ENCODE peak calls at places on chromosomes 12 and 14, in seven cellular contexts. One of them, this sample, is unnamed.
A peak's percentile ranks its signal among the peaks of the same experiment; 100 is the strongest.

GRCh38 chr14:78709795-78710569 is 539.8 kb downstream of the NRXN3 start:
- DNase-seq in PC-3: no peak
- DNase-seq in gastrocnemius medialis: no peak
- DNase-seq in NCI-H748 treated with DMSO at 0.1 percent for 48 hours: no peak
- DNase-seq in endothelial cell: no peak
- DNase-seq in GM12878: no peak
- DNase-seq in left ventricle myocardium inferior: no peak
- DNase-seq in this sample: no peak

GRCh38 chr14:37035401-37035800 is 137.0 kb downstream of the SLC25A21 start:
- DNase-seq in PC-3: no peak
- DNase-seq in gastrocnemius medialis: no peak
- DNase-seq in NCI-H748 treated with DMSO at 0.1 percent for 48 hours: no peak
- DNase-seq in endothelial cell: no peak
- DNase-seq in GM12878: no peak
- DNase-seq in left ventricle myocardium inferior: no peak
- DNase-seq in this sample: no peak

GRCh38 chr14:101192661-101193000 is 289.1 kb upstream of the RTL1 start:
- DNase-seq in PC-3: no peak
- DNase-seq in gastrocnemius medialis: no peak
- DNase-seq in NCI-H748 treated with DMSO at 0.1 percent for 48 hours: no peak
- DNase-seq in endothelial cell: no peak
- DNase-seq in GM12878: no peak
- DNase-seq in left ventricle myocardium inferior: no peak
- DNase-seq in this sample: peak; percentile 30

GRCh38 chr14:69358233-69358963 is 39.7 kb downstream of the ERH start:
- DNase-seq in PC-3: no peak
- DNase-seq in gastrocnemius medialis: no peak
- DNase-seq in NCI-H748 treated with DMSO at 0.1 percent for 48 hours: no peak
- DNase-seq in endothelial cell: no peak
- DNase-seq in GM12878: no peak
- DNase-seq in left ventricle myocardium inferior: no peak
- DNase-seq in this sample: no peak

GRCh38 chr14:29321646-29322045 is 555.1 kb downstream of the FOXG1 start:
- DNase-seq in PC-3: no peak
- DNase-seq in gastrocnemius medialis: no peak
- DNase-seq in NCI-H748 treated with DMSO at 0.1 percent for 48 hours: no peak
- DNase-seq in endothelial cell: no peak
- DNase-seq in GM12878: no peak
- DNase-seq in left ventricle myocardium inferior: no peak
- DNase-seq in this sample: no peak

GRCh38 chr12:15839682-15840081 is 42.5 kb upstream of the STRAP start:
- DNase-seq in PC-3: no peak
- DNase-seq in gastrocnemius medialis: no peak
- DNase-seq in NCI-H748 treated with DMSO at 0.1 percent for 48 hours: no peak
- DNase-seq in endothelial cell: no peak
- DNase-seq in GM12878: no peak
- DNase-seq in left ventricle myocardium inferior: no peak
- DNase-seq in this sample: no peak

GRCh38 chr12:68743416-68743815 is 2.6 kb upstream of the SLC35E3 start:
- DNase-seq in PC-3: no peak
- DNase-seq in gastrocnemius medialis: no peak
- DNase-seq in NCI-H748 treated with DMSO at 0.1 percent for 48 hours: no peak
- DNase-seq in endothelial cell: no peak
- DNase-seq in GM12878: no peak
- DNase-seq in left ventricle myocardium inferior: no peak
- DNase-seq in this sample: no peak

GRCh38 chr14:85731198-85731597 is 201.3 kb downstream of the FLRT2 start:
- DNase-seq in PC-3: no peak
- DNase-seq in gastrocnemius medialis: no peak
- DNase-seq in NCI-H748 treated with DMSO at 0.1 percent for 48 hours: no peak
- DNase-seq in endothelial cell: no peak
- DNase-seq in GM12878: no peak
- DNase-seq in left ventricle myocardium inferior: peak; percentile 35
- DNase-seq in this sample: no peak

GRCh38 chr12:89245090-89245489 is 107.2 kb downstream of the DUSP6 start:
- DNase-seq in PC-3: no peak
- DNase-seq in gastrocnemius medialis: no peak
- DNase-seq in NCI-H748 treated with DMSO at 0.1 percent for 48 hours: no peak
- DNase-seq in endothelial cell: no peak
- DNase-seq in GM12878: no peak
- DNase-seq in left ventricle myocardium inferior: no peak
- DNase-seq in this sample: no peak

GRCh38 chr14:59268011-59268410 is 79.5 kb downstream of the DAAM1 start:
- DNase-seq in PC-3: peak; percentile 99
- DNase-seq in gastrocnemius medialis: no peak
- DNase-seq in NCI-H748 treated with DMSO at 0.1 percent for 48 hours: no peak
- DNase-seq in endothelial cell: no peak
- DNase-seq in GM12878: no peak
- DNase-seq in left ventricle myocardium inferior: no peak
- DNase-seq in this sample: no peak

GRCh38 chr14:96781371-96781770 is 15.8 kb upstream of the VRK1 start:
- DNase-seq in PC-3: no peak
- DNase-seq in gastrocnemius medialis: no peak
- DNase-seq in NCI-H748 treated with DMSO at 0.1 percent for 48 hours: no peak
- DNase-seq in endothelial cell: no peak
- DNase-seq in GM12878: no peak
- DNase-seq in left ventricle myocardium inferior: no peak
- DNase-seq in this sample: no peak

GRCh38 chr12:87795555-87795954 is 233.6 kb downstream of the C12orf50 start:
- DNase-seq in PC-3: no peak
- DNase-seq in gastrocnemius medialis: no peak
- DNase-seq in NCI-H748 treated with DMSO at 0.1 percent for 48 hours: no peak
- DNase-seq in endothelial cell: no peak
- DNase-seq in GM12878: no peak
- DNase-seq in left ventricle myocardium inferior: no peak
- DNase-seq in this sample: no peak

GRCh38 chr14:105491366-105492006 is 440 bp downstream of the TEDC1 start:
- DNase-seq in PC-3: peak; percentile 77
- DNase-seq in gastrocnemius medialis: peak; percentile 31
- DNase-seq in NCI-H748 treated with DMSO at 0.1 percent for 48 hours: peak; percentile 54
- DNase-seq in endothelial cell: peak; percentile 79
- DNase-seq in GM12878: peak; percentile 58
- DNase-seq in left ventricle myocardium inferior: peak; percentile 67
- DNase-seq in this sample: peak; percentile 91

GRCh38 chr14:96423446-96424103 is 31.6 kb downstream of the AK7 start:
- DNase-seq in PC-3: no peak
- DNase-seq in gastrocnemius medialis: no peak
- DNase-seq in NCI-H748 treated with DMSO at 0.1 percent for 48 hours: no peak
- DNase-seq in endothelial cell: no peak
- DNase-seq in GM12878: no peak
- DNase-seq in left ventricle myocardium inferior: no peak
- DNase-seq in this sample: no peak

GRCh38 chr12:96486751-96487150 is 2.6 kb upstream of the CFAP54 start:
- DNase-seq in PC-3: no peak
- DNase-seq in gastrocnemius medialis: no peak
- DNase-seq in NCI-H748 treated with DMSO at 0.1 percent for 48 hours: no peak
- DNase-seq in endothelial cell: no peak
- DNase-seq in GM12878: no peak
- DNase-seq in left ventricle myocardium inferior: no peak
- DNase-seq in this sample: no peak

GRCh38 chr12:93996321-93996720 is 152.1 kb upstream of the PLXNC1 start:
- DNase-seq in PC-3: no peak
- DNase-seq in gastrocnemius medialis: no peak
- DNase-seq in NCI-H748 treated with DMSO at 0.1 percent for 48 hours: no peak
- DNase-seq in endothelial cell: no peak
- DNase-seq in GM12878: no peak
- DNase-seq in left ventricle myocardium inferior: no peak
- DNase-seq in this sample: no peak

GRCh38 chr14:68199465-68200145 is 380.0 kb downstream of the RAD51B start:
- DNase-seq in PC-3: no peak
- DNase-seq in gastrocnemius medialis: no peak
- DNase-seq in NCI-H748 treated with DMSO at 0.1 percent for 48 hours: peak; percentile 13
- DNase-seq in endothelial cell: peak; percentile 8
- DNase-seq in GM12878: no peak
- DNase-seq in left ventricle myocardium inferior: peak; percentile 18
- DNase-seq in this sample: peak; percentile 17

GRCh38 chr12:130880411-130880885 is 8.6 kb downstream of the RAN start:
- DNase-seq in PC-3: no peak
- DNase-seq in gastrocnemius medialis: no peak
- DNase-seq in NCI-H748 treated with DMSO at 0.1 percent for 48 hours: no peak
- DNase-seq in endothelial cell: no peak
- DNase-seq in GM12878: no peak
- DNase-seq in left ventricle myocardium inferior: no peak
- DNase-seq in this sample: no peak

GRCh38 chr12:49068879-49069506 is 786 bp downstream of the RHEBL1 start:
- DNase-seq in PC-3: no peak
- DNase-seq in gastrocnemius medialis: no peak
- DNase-seq in NCI-H748 treated with DMSO at 0.1 percent for 48 hours: no peak
- DNase-seq in endothelial cell: no peak
- DNase-seq in GM12878: no peak
- DNase-seq in left ventricle myocardium inferior: no peak
- DNase-seq in this sample: peak; percentile 44

GRCh38 chr12:127145543-127145928 is 1121.4 kb upstream of the TMEM132C start:
- DNase-seq in PC-3: no peak
- DNase-seq in gastrocnemius medialis: no peak
- DNase-seq in NCI-H748 treated with DMSO at 0.1 percent for 48 hours: no peak
- DNase-seq in endothelial cell: no peak
- DNase-seq in GM12878: no peak
- DNase-seq in left ventricle myocardium inferior: no peak
- DNase-seq in this sample: no peak

GRCh38 chr12:9925746-9926393 is 6.3 kb downstream of the CLEC2A start:
- DNase-seq in PC-3: peak; percentile 57
- DNase-seq in gastrocnemius medialis: no peak
- DNase-seq in NCI-H748 treated with DMSO at 0.1 percent for 48 hours: no peak
- DNase-seq in endothelial cell: peak; percentile 7
- DNase-seq in GM12878: no peak
- DNase-seq in left ventricle myocardium inferior: no peak
- DNase-seq in this sample: peak; percentile 45

GRCh38 chr14:73824536-73824935 is 27.1 kb upstream of the PTGR2 start:
- DNase-seq in PC-3: no peak
- DNase-seq in gastrocnemius medialis: no peak
- DNase-seq in NCI-H748 treated with DMSO at 0.1 percent for 48 hours: no peak
- DNase-seq in endothelial cell: no peak
- DNase-seq in GM12878: no peak
- DNase-seq in left ventricle myocardium inferior: no peak
- DNase-seq in this sample: no peak

GRCh38 chr12:19648173-19648572 is 208.9 kb downstream of the AEBP2 start:
- DNase-seq in PC-3: no peak
- DNase-seq in gastrocnemius medialis: no peak
- DNase-seq in NCI-H748 treated with DMSO at 0.1 percent for 48 hours: no peak
- DNase-seq in endothelial cell: no peak
- DNase-seq in GM12878: no peak
- DNase-seq in left ventricle myocardium inferior: no peak
- DNase-seq in this sample: no peak

GRCh38 chr12:92438641-92439396 is 264.0 kb upstream of the PLEKHG7 start:
- DNase-seq in PC-3: no peak
- DNase-seq in gastrocnemius medialis: no peak
- DNase-seq in NCI-H748 treated with DMSO at 0.1 percent for 48 hours: no peak
- DNase-seq in endothelial cell: no peak
- DNase-seq in GM12878: no peak
- DNase-seq in left ventricle myocardium inferior: no peak
- DNase-seq in this sample: no peak

GRCh38 chr12:86917121-86917520 is 660.9 kb upstream of the MGAT4C start:
- DNase-seq in PC-3: no peak
- DNase-seq in gastrocnemius medialis: no peak
- DNase-seq in NCI-H748 treated with DMSO at 0.1 percent for 48 hours: no peak
- DNase-seq in endothelial cell: no peak
- DNase-seq in GM12878: no peak
- DNase-seq in left ventricle myocardium inferior: no peak
- DNase-seq in this sample: no peak

GRCh38 chr14:93430889-93431670 is at the start of gene UNC79:
- DNase-seq in PC-3: no peak
- DNase-seq in gastrocnemius medialis: no peak
- DNase-seq in NCI-H748 treated with DMSO at 0.1 percent for 48 hours: peak; percentile 84
- DNase-seq in endothelial cell: peak; percentile 52
- DNase-seq in GM12878: no peak
- DNase-seq in left ventricle myocardium inferior: no peak
- DNase-seq in this sample: peak; percentile 88

GRCh38 chr12:107775093-107775721 is 703 bp downstream of the ASCL4 start:
- DNase-seq in PC-3: no peak
- DNase-seq in gastrocnemius medialis: no peak
- DNase-seq in NCI-H748 treated with DMSO at 0.1 percent for 48 hours: peak; percentile 37
- DNase-seq in endothelial cell: peak; percentile 64
- DNase-seq in GM12878: no peak
- DNase-seq in left ventricle myocardium inferior: no peak
- DNase-seq in this sample: peak; percentile 64

GRCh38 chr12:26783133-26783531 is 49.9 kb downstream of the ITPR2 start:
- DNase-seq in PC-3: no peak
- DNase-seq in gastrocnemius medialis: no peak
- DNase-seq in NCI-H748 treated with DMSO at 0.1 percent for 48 hours: no peak
- DNase-seq in endothelial cell: no peak
- DNase-seq in GM12878: no peak
- DNase-seq in left ventricle myocardium inferior: no peak
- DNase-seq in this sample: no peak

GRCh38 chr14:65238456-65238855 is 136.1 kb upstream of the MAX start:
- DNase-seq in PC-3: peak; percentile 82
- DNase-seq in gastrocnemius medialis: no peak
- DNase-seq in NCI-H748 treated with DMSO at 0.1 percent for 48 hours: no peak
- DNase-seq in endothelial cell: no peak
- DNase-seq in GM12878: no peak
- DNase-seq in left ventricle myocardium inferior: no peak
- DNase-seq in this sample: no peak

GRCh38 chr12:10288989-10289388 is 18.7 kb upstream of the KLRD1 start:
- DNase-seq in PC-3: peak; percentile 25
- DNase-seq in gastrocnemius medialis: no peak
- DNase-seq in NCI-H748 treated with DMSO at 0.1 percent for 48 hours: no peak
- DNase-seq in endothelial cell: no peak
- DNase-seq in GM12878: no peak
- DNase-seq in left ventricle myocardium inferior: no peak
- DNase-seq in this sample: no peak

GRCh38 chr12:118060301-118061010 is 523 bp downstream of the WSB2 start:
- DNase-seq in PC-3: peak; percentile 38
- DNase-seq in gastrocnemius medialis: no peak
- DNase-seq in NCI-H748 treated with DMSO at 0.1 percent for 48 hours: peak; percentile 16
- DNase-seq in endothelial cell: peak; percentile 45
- DNase-seq in GM12878: no peak
- DNase-seq in left ventricle myocardium inferior: peak; percentile 61
- DNase-seq in this sample: no peak

GRCh38 chr14:71248204-71248603 is 340.9 kb downstream of the PCNX1 start:
- DNase-seq in PC-3: peak; percentile 71
- DNase-seq in gastrocnemius medialis: no peak
- DNase-seq in NCI-H748 treated with DMSO at 0.1 percent for 48 hours: no peak
- DNase-seq in endothelial cell: no peak
- DNase-seq in GM12878: no peak
- DNase-seq in left ventricle myocardium inferior: no peak
- DNase-seq in this sample: no peak

GRCh38 chr14:102620413-102620812 is 28.0 kb downstream of the RCOR1 start:
- DNase-seq in PC-3: no peak
- DNase-seq in gastrocnemius medialis: no peak
- DNase-seq in NCI-H748 treated with DMSO at 0.1 percent for 48 hours: no peak
- DNase-seq in endothelial cell: no peak
- DNase-seq in GM12878: no peak
- DNase-seq in left ventricle myocardium inferior: no peak
- DNase-seq in this sample: no peak

GRCh38 chr14:52080817-52081755 is 12.2 kb upstream of the NID2 start:
- DNase-seq in PC-3: peak; percentile 96
- DNase-seq in gastrocnemius medialis: no peak
- DNase-seq in NCI-H748 treated with DMSO at 0.1 percent for 48 hours: peak; percentile 81
- DNase-seq in endothelial cell: no peak
- DNase-seq in GM12878: no peak
- DNase-seq in left ventricle myocardium inferior: no peak
- DNase-seq in this sample: no peak